ENCODE peak calls at places on chromosome 16, in four cellular contexts. J is HepG2, G is K562, B is GM12878. K is an unnamed sample.
A peak's percentile ranks its signal among the peaks of the same experiment; 100 is the strongest.

GRCh38 chr16:24539850-24540484 is 601 bp downstream of the RBBP6 start:
- DNase-seq in J (no peak), G (peak; percentile 36), B (no peak), K (no peak)

GRCh38 chr16:87178177-87178863 is 138.9 kb downstream of the C16orf95 start:
- DNase-seq in J (no peak), G (no peak), B (no peak), K (peak; percentile 39)

GRCh38 chr16:55046513-55046912 is 115.8 kb downstream of the IRX5 start:
- DNase-seq in J (no peak), G (no peak), B (no peak), K (no peak)

GRCh38 chr16:24539295-24539849 is at the start of gene RBBP6:
- DNase-seq in J (peak; percentile 94), G (peak; percentile 92), B (peak; percentile 76), K (peak; percentile 94)

GRCh38 chr16:58299757-58300349 is 5.0 kb upstream of the PRSS54 start:
- DNase-seq in J (peak; percentile 26), G (peak; percentile 30), B (no peak), K (no peak)

GRCh38 chr16:90009172-90009899 is 9.9 kb downstream of the DBNDD1 start:
- DNase-seq in J (no peak), G (no peak), B (no peak), K (no peak)

GRCh38 chr16:4169415-4169814 is 53.2 kb upstream of the ADCY9 start:
- DNase-seq in J (no peak), G (no peak), B (no peak), K (no peak)

GRCh38 chr16:24045641-24046040 is 209.9 kb downstream of the PRKCB start:
- DNase-seq in J (no peak), G (no peak), B (no peak), K (peak; percentile 70)

GRCh38 chr16:59210955-59211541 is 476.9 kb upstream of the GOT2 start:
- DNase-seq in J (peak; percentile 92), G (no peak), B (no peak), K (no peak)

GRCh38 chr16:85678821-85679220 is 9.9 kb downstream of the GINS2 start:
- DNase-seq in J (no peak), G (no peak), B (no peak), K (no peak)

GRCh38 chr16:58461056-58461455 is 38.9 kb upstream of the NDRG4 start:
- DNase-seq in J (no peak), G (no peak), B (no peak), K (no peak)

GRCh38 chr16:67394271-67395104 is 1.2 kb upstream of the TPPP3 start:
- DNase-seq in J (no peak), G (no peak), B (no peak), K (no peak)
- TF ChIP-seq NFIC in J (no peak), G (no peak), B (no peak), K (no peak)

GRCh38 chr16:27993587-27993986 is 69.9 kb downstream of the GSG1L start:
- DNase-seq in J (no peak), G (no peak), B (no peak), K (no peak)
- TF ChIP-seq POLR2AphosphoS5 in J (no peak), G (no peak), B (no peak), K (no peak)

GRCh38 chr16:88784074-88784855 is 755 bp downstream of the PIEZO1 start:
- DNase-seq in J (peak; percentile 75), G (peak; percentile 77), B (no peak), K (peak; percentile 81)
- TF ChIP-seq NFIC in J (no peak), G (no peak), B (no peak), K (no peak)

GRCh38 chr16:1610071-1610840 is 1.6 kb downstream of the IFT140 start:
- DNase-seq in J (peak; percentile 81), G (peak; percentile 89), B (peak; percentile 41), K (peak; percentile 92)
- TF ChIP-seq POLR2AphosphoS5 in J (peak; percentile 35), G (no peak), B (no peak), K (peak; percentile 34)

DNA sequence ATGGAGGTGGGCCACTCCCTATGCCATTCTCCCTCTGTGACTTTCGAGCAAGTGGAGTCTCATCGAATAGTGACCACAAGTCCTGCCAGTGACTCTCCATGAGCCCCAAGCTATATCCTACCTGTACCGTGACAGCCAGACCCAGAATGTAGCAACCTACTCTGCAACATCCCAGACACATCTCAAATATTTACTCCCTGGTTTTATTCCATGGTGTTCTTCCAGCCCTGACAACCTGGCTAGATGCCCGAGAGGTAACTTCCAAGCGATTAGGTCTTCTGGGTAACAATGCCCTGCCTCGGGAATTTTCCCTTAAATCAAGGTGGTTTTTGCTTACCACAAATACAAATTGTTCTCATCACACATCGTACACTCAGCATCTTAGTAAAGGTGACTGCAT is 211.7 kb downstream of the ZFHX3 start:
- DNase-seq in J (no peak), G (no peak), B (no peak), K (no peak)
- TF ChIP-seq NFIC in J (no peak), G (no peak), B (no peak), K (no peak)

GRCh38 chr16:11325404-11326083 is 19.7 kb upstream of the RMI2 start:
- DNase-seq in J (no peak), G (no peak), B (peak; percentile 68), K (no peak)
- TF ChIP-seq POLR2AphosphoS5 in J (no peak), G (no peak), B (no peak), K (no peak)